ENCODE peak calls at places on chromosomes 13 and 19, in eight cellular contexts. S, B, Y, Z, U, J, V and E are unnamed samples.

GRCh38 chr19:18194554-18195238 is 1.7 kb downstream of the MPV17L2 start:
- DNase-seq in S (no peak), B (no peak), Y (peak; percentile 29), Z (no peak), U (no peak), J (no peak), V (peak; percentile 37), E (peak; percentile 47)

GRCh38 chr19:10388957-10389356 is 8.6 kb upstream of the TYK2 start:
- DNase-seq in S (peak; percentile 99), B (peak; percentile 76), Y (peak; percentile 84), Z (peak; percentile 50), U (no peak), J (peak; percentile 77), V (peak; percentile 73), E (peak; percentile 79)

GRCh38 chr13:52455677-52456041 is 381 bp downstream of the CKAP2 start:
- DNase-seq in S (peak; percentile 15), B (peak; percentile 16), Y (peak; percentile 67), Z (peak; percentile 7), U (peak; percentile 19), J (peak; percentile 75), V (peak; percentile 70), E (peak; percentile 62)

GRCh38 chr19:36627057-36627456 is 21.9 kb downstream of the ZNF382 start:
- DNase-seq in S (no peak), B (no peak), Y (no peak), Z (no peak), U (no peak), J (no peak), V (no peak), E (no peak)

GRCh38 chr19:11195169-11195568 is 2.2 kb downstream of the KANK2 start:
- DNase-seq in S (no peak), B (no peak), Y (peak; percentile 31), Z (no peak), U (no peak), J (no peak), V (no peak), E (no peak)

GRCh38 chr19:44748426-44749254 is at the start of gene BCL3:
- DNase-seq in S (no peak), B (no peak), Y (no peak), Z (no peak), U (no peak), J (peak; percentile 89), V (no peak), E (peak; percentile 72)

GRCh38 chr19:58586131-58586765 is 13.1 kb upstream of the MZF1 start:
- DNase-seq in S (no peak), B (no peak), Y (no peak), Z (no peak), U (no peak), J (no peak), V (no peak), E (no peak)

GRCh38 chr13:35475960-35476943 is at the start of gene MAB21L1:
- DNase-seq in S (peak; percentile 77), B (no peak), Y (peak; percentile 54), Z (no peak), U (no peak), J (no peak), V (peak; percentile 62), E (peak; percentile 28)

GRCh38 chr19:30224689-30225606 is 147.2 kb upstream of the ZNF536 start:
- DNase-seq in S (no peak), B (no peak), Y (no peak), Z (no peak), U (no peak), J (peak; percentile 26), V (no peak), E (no peak)

GRCh38 chr13:53784331-53784730 is 755.7 kb downstream of the OLFM4 start:
- DNase-seq in S (no peak), B (no peak), Y (no peak), Z (no peak), U (no peak), J (no peak), V (no peak), E (no peak)

GRCh38 chr19:6697291-6697690 is 23.2 kb downstream of the C3 start:
- DNase-seq in S (no peak), B (no peak), Y (no peak), Z (no peak), U (no peak), J (no peak), V (no peak), E (no peak)

GRCh38 chr19:29329460-29330134 is 116.6 kb upstream of the UQCRFS1 start:
- DNase-seq in S (no peak), B (no peak), Y (no peak), Z (no peak), U (no peak), J (peak; percentile 36), V (no peak), E (no peak)

GRCh38 chr13:98951266-98951665 is 26.6 kb downstream of the DOCK9 start:
- DNase-seq in S (no peak), B (no peak), Y (no peak), Z (no peak), U (no peak), J (no peak), V (no peak), E (no peak)

GRCh38 chr13:49020940-49021548 is 45.3 kb downstream of the FNDC3A start:
- DNase-seq in S (no peak), B (no peak), Y (peak; percentile 13), Z (no peak), U (no peak), J (no peak), V (peak; percentile 52), E (peak; percentile 59)

GRCh38 chr19:39927076-39927475 is 7.4 kb downstream of the FCGBP start:
- DNase-seq in S (no peak), B (no peak), Y (no peak), Z (no peak), U (no peak), J (no peak), V (no peak), E (no peak)

GRCh38 chr13:76854894-76855293 is 31.3 kb downstream of the KCTD12 start:
- DNase-seq in S (no peak), B (no peak), Y (peak; percentile 37), Z (no peak), U (no peak), J (no peak), V (peak; percentile 28), E (peak; percentile 53)

GRCh38 chr19:5691930-5692784 is 2.1 kb downstream of the RPL36 start:
- DNase-seq in S (no peak), B (no peak), Y (no peak), Z (no peak), U (no peak), J (no peak), V (no peak), E (peak; percentile 21)

GRCh38 chr19:47707135-47707925 is 5.9 kb upstream of the EHD2 start:
- DNase-seq in S (peak; percentile 63), B (no peak), Y (peak; percentile 87), Z (no peak), U (no peak), J (peak; percentile 93), V (peak; percentile 66), E (peak; percentile 83)

GRCh38 chr13:23505007-23505406 is 65.2 kb upstream of the TNFRSF19 start:
- DNase-seq in S (no peak), B (no peak), Y (peak; percentile 51), Z (no peak), U (no peak), J (no peak), V (peak; percentile 34), E (peak; percentile 12)

GRCh38 chr13:28819748-28820098 is 416 bp upstream of the MTUS2 start:
- DNase-seq in S (no peak), B (no peak), Y (peak; percentile 55), Z (no peak), U (no peak), J (peak; percentile 41), V (no peak), E (peak; percentile 59)

GRCh38 chr13:28822161-28822560 is 2.0 kb downstream of the MTUS2 start:
- DNase-seq in S (no peak), B (no peak), Y (no peak), Z (no peak), U (no peak), J (no peak), V (no peak), E (no peak)

GRCh38 chr13:28820099-28821051 is at the start of gene MTUS2:
- DNase-seq in S (no peak), B (no peak), Y (peak; percentile 8), Z (no peak), U (no peak), J (no peak), V (no peak), E (peak; percentile 18)

GRCh38 chr13:28819046-28819747 is 942 bp upstream of the MTUS2 start:
- DNase-seq in S (no peak), B (no peak), Y (peak; percentile 37), Z (no peak), U (no peak), J (peak; percentile 27), V (peak; percentile 12), E (peak; percentile 21)

GRCh38 chr13:28817204-28817603 is 2.9 kb upstream of the MTUS2 start:
- DNase-seq in S (no peak), B (no peak), Y (no peak), Z (no peak), U (no peak), J (peak; percentile 17), V (no peak), E (no peak)
- TF ChIP-seq CTCF in S (no peak), B (no peak), Y (peak; percentile 6), Z (no peak), U (no peak), J (no peak), V (no peak), E (no peak)

DNA sequence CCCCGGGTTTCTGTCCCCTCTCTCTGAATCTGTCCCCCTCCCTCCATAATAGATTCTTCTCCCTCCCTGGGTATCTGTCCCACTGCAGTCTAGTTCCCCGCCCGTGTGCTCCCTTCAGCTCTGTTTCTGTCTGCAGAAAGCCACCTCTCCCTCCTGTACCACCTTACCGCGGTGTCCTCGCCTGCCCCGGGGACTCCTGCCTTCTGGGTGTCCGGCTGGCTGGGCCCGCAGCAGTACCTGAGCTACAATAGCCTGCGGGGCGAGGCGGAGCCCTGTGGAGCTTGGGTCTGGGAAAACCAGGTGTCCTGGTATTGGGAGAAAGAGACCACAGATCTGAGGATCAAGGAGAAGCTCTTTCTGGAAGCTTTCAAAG is 1.3 kb downstream of the FCGRT start:
- DNase-seq in S (no peak), B (no peak), Y (no peak), Z (no peak), U (no peak), J (no peak), V (no peak), E (no peak)
- H3K4me3 ChIP-seq in S (peak overlapping the region; percentile 78), B (peak overlapping the region; percentile 98), Y (peak overlapping the region; percentile 73), Z (peak overlapping the region; percentile 29), U (peak overlapping the region; percentile 88), J (peak overlapping the region; percentile 82), V (peak overlapping the region; percentile 59), E (peak overlapping the region; percentile 43)

GRCh38 chr13:113765241-113765910 is 6.3 kb downstream of the TMEM255B start:
- DNase-seq in S (no peak), B (no peak), Y (no peak), Z (no peak), U (no peak), J (no peak), V (no peak), E (no peak)
- TF ChIP-seq CTCF in S (no peak), B (no peak), Y (no peak), Z (no peak), U (no peak), J (no peak), V (no peak), E (no peak)

DNA sequence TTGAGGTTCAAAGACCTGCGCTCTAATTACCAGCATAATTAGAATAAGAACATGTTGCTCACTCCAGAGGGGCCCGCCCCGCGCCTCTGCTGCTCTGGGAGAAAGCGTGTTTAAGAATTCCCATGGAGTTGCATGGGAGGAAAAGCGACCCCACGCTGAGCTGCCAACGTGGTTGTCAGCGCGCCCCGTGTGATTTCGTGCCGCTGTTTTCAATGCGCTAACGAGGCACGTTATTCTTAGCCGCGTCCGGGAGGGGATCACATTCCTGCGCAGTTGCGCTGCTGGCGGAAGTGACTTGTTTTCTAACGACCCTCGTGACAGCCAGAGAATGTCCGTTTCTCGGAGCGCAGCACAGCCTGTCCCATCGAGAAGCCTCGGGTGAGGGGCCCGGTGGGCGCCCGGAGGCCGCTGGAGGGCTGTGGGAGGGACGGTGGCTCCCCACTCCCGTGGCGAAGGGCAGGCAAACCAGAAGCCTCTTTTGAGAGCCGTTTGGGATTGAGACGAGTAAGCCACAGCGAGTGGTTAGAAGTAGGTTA is 173.8 kb upstream of the SOX1 start:
- DNase-seq in S (no peak), B (no peak), Y (peak; percentile 1), Z (no peak), U (no peak), J (no peak), V (no peak), E (no peak)
- H3K4me3 ChIP-seq in S (peak overlapping the region; percentile 48), B (no peak overlapping the region), Y (no peak overlapping the region), Z (no peak overlapping the region), U (no peak overlapping the region), J (no peak overlapping the region), V (no peak overlapping the region), E (no peak overlapping the region)